ENCODE peak calls at places on chromosomes 13 and 19, in eight cellular contexts. D, H, N, T, I, E, Y and V are unnamed samples.

GRCh38 chr19:49338691-49339363 is 3.6 kb downstream of the CD37 start:
- DNase-seq in D (no peak), H (peak; percentile 68), N (peak; percentile 69), T (peak; percentile 94), I (no peak), E (no peak), Y (peak; percentile 50), V (no peak)

GRCh38 chr13:94464771-94465170 is 14.7 kb downstream of the DCT start:
- DNase-seq in D (peak; percentile 5), H (no peak), N (no peak), T (no peak), I (no peak), E (no peak), Y (no peak), V (peak; percentile 31)

GRCh38 chr13:58341318-58341717 is 709.8 kb downstream of the PCDH17 start:
- DNase-seq in D (no peak), H (no peak), N (no peak), T (no peak), I (no peak), E (no peak), Y (no peak), V (no peak)

GRCh38 chr13:113883314-113883811 is 19.5 kb upstream of the GAS6 start:
- DNase-seq in D (no peak), H (no peak), N (no peak), T (no peak), I (no peak), E (no peak), Y (no peak), V (no peak)

GRCh38 chr19:7637374-7638256 is 705 bp downstream of the STXBP2 start:
- DNase-seq in D (no peak), H (no peak), N (no peak), T (peak; percentile 29), I (no peak), E (no peak), Y (peak; percentile 29), V (no peak)

GRCh38 chr13:32889986-32890565 is 126.1 kb upstream of the KL start:
- DNase-seq in D (no peak), H (no peak), N (no peak), T (no peak), I (no peak), E (peak; percentile 38), Y (no peak), V (no peak)

GRCh38 chr19:18306903-18307681 is 15.8 kb downstream of the LSM4 start:
- DNase-seq in D (no peak), H (peak; percentile 11), N (no peak), T (peak; percentile 66), I (no peak), E (peak; percentile 22), Y (no peak), V (no peak)

GRCh38 chr13:113863511-113864302 is at the start of gene GAS6:
- DNase-seq in D (no peak), H (peak; percentile 89), N (peak; percentile 69), T (no peak), I (no peak), E (peak; percentile 34), Y (peak; percentile 35), V (no peak)

GRCh38 chr19:10729406-10729805 is 11.5 kb downstream of the DNM2 start:
- DNase-seq in D (no peak), H (no peak), N (no peak), T (no peak), I (no peak), E (no peak), Y (no peak), V (no peak)

GRCh38 chr19:50843701-50844221 is 10.4 kb upstream of the KLK15 start:
- DNase-seq in D (no peak), H (no peak), N (no peak), T (no peak), I (no peak), E (no peak), Y (no peak), V (no peak)

GRCh38 chr19:2315818-2316353 is 7.9 kb upstream of the LINGO3 start:
- DNase-seq in D (peak; percentile 61), H (peak; percentile 95), N (peak; percentile 71), T (peak; percentile 37), I (no peak), E (peak; percentile 62), Y (peak; percentile 74), V (no peak)

GRCh38 chr19:34733266-34733825 is 697 bp upstream of the ZNF181 start:
- DNase-seq in D (no peak), H (peak; percentile 61), N (peak; percentile 69), T (peak; percentile 70), I (no peak), E (no peak), Y (no peak), V (no peak)

GRCh38 chr19:55014714-55015113 is 23.4 kb downstream of the GP6 start:
- DNase-seq in D (no peak), H (peak; percentile 50), N (peak; percentile 18), T (no peak), I (no peak), E (no peak), Y (no peak), V (no peak)

GRCh38 chr13:72643339-72643989 is 84.0 kb downstream of the MZT1 start:
- DNase-seq in D (peak; percentile 55), H (peak; percentile 22), N (peak; percentile 28), T (peak; percentile 54), I (no peak), E (peak; percentile 64), Y (peak; percentile 63), V (no peak)

DNA sequence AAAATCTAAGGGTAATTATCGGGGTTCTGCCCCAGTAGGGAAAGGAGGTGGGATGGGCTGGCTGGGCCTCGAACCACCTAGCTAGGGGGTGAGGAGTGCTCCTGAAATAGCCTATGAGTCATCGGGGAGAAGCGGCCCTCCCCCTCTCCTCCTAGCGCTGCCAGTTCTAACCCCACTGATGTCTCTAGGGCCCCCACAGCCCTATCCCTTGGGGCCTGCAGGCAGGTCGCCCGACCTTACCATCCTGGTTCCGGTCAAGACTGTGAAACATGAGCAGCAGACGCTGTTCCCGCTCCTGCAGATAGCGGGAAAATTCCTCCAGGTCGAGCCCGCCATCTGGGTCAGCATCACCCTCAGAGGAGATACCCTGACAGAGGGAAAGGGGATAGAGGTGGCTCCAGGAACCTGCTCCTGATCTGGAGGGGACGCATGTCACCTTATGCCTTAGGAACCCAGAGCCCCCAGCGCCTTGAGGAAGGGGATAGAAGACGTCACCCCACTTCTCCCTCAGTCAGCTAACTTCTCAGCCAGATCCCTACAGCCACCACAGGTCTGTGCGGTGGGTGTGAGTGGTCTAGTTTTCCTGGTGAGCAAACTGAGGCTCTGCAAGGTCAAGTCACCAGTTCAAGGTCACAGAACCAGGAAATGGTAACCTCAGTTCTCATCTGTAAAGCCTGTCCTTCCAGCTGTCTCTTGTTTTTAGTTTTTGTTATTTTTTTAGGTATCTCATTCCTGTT is 1.5 kb downstream of the SLC25A23 start:
- DNase-seq in D (peak; percentile 8), H (no peak), N (no peak), T (peak; percentile 58), I (no peak), E (no peak), Y (no peak), V (no peak)
- H3K4me3 ChIP-seq in D (no peak overlapping the region), H (peak overlapping the region; percentile 84), N (no peak overlapping the region), T (peak overlapping the region; percentile 89), I (no peak overlapping the region), E (peak overlapping the region; percentile 5), Y (no peak overlapping the region), V (no peak overlapping the region)

GRCh38 chr13:64074989-64075474 is 2659.4 kb upstream of the PCDH20 start:
- DNase-seq in D (no peak), H (no peak), N (no peak), T (no peak), I (no peak), E (no peak), Y (no peak), V (no peak)
- H3K4me3 ChIP-seq in D (no peak overlapping the region), H (no peak overlapping the region), N (no peak overlapping the region), T (no peak overlapping the region), I (no peak overlapping the region), E (no peak overlapping the region), Y (no peak overlapping the region), V (no peak overlapping the region)

GRCh38 chr13:60012503-60012902 is 151.2 kb downstream of the DIAPH3 start:
- DNase-seq in D (no peak), H (no peak), N (no peak), T (no peak), I (no peak), E (no peak), Y (no peak), V (no peak)

GRCh38 chr13:60013166-60013565 is 150.6 kb downstream of the DIAPH3 start:
- DNase-seq in D (no peak), H (no peak), N (no peak), T (no peak), I (no peak), E (no peak), Y (no peak), V (no peak)

DNA sequence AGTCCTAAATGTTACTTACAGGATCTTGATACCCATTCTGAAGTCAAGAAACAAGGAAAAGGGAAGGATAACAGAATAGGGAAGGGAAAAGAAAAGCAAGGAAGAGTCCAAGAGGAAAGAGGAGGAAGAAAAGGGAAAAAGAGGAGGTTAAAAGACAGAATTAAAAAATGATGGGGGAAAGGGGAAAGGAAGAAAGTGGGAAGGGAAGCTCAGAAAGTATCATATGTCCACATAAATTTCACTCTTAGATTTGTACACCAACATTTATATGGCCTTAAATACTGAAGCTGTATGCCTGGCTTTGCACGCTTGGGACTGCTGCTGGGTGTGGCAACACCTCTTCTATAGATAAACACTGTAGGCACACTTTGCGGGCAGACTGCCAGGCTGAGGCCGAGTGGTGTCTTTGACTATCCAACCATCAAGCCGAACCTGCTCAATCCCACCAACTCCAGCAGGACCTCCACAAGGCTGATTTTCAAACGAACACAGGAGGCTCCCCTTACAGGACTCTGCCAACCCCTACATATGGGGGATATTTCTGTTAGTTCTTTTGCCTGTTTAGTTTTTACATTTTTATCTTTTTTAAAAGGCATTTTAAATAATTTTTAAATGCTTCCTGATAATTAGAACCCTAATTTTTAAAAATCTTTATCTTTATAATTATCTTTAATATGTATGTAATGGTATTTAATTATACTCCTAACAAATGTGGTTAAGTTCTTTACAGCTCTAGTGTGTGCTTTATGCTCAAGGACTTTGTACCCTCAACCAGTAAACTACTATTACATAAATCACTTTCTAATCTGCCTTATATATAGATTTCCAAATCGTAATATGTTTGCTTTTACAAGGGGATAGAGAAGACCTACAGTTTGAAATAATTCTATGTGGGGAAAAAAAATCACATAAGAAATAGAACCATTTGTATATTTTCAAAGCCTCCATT is 154.2 kb downstream of the DIAPH3 start:
- DNase-seq in D (no peak), H (no peak), N (no peak), T (no peak), I (no peak), E (no peak), Y (no peak), V (no peak)
- H3K4me3 ChIP-seq in D (no peak overlapping the region), H (no peak overlapping the region), N (no peak overlapping the region), T (no peak overlapping the region), I (no peak overlapping the region), E (no peak overlapping the region), Y (no peak overlapping the region), V (no peak overlapping the region)

GRCh38 chr19:51993422-51993821 is 6.8 kb upstream of the ZNF350 start:
- DNase-seq in D (no peak), H (no peak), N (no peak), T (no peak), I (no peak), E (no peak), Y (no peak), V (no peak)
- H3K4me3 ChIP-seq in D (no peak overlapping the region), H (no peak overlapping the region), N (no peak overlapping the region), T (no peak overlapping the region), I (no peak overlapping the region), E (no peak overlapping the region), Y (no peak overlapping the region), V (no peak overlapping the region)